ENCODE peak calls at places on chromosome X, in eight cellular contexts. X is right lobe of liver, T is progenitor cell of endocrine pancreas, Y is type B pancreatic cell, Q is AG04450, B is GM06990, K is heart right ventricle, C is heart left ventricle. G is an unnamed sample.

GRCh38 chrX:107678957-107679740 is 50.8 kb downstream of the PRPS1 start:
- DNase-seq in X (no peak), T (no peak), Y (no peak), Q (no peak), B (peak), K (peak), C (peak), G (peak)

GRCh38 chrX:153029875-153030274 is 26.4 kb upstream of the PNMA3 start:
- DNase-seq in X (no peak), T (no peak), Y (no peak), Q (no peak), B (no peak), K (no peak), C (no peak), G (no peak)

GRCh38 chrX:20361890-20362262 is 95.2 kb upstream of the RPS6KA3 start:
- DNase-seq in X (no peak), T (no peak), Y (no peak), Q (no peak), B (no peak), K (no peak), C (no peak), G (no peak)

GRCh38 chrX:153723351-153724251 is 586 bp downstream of the BCAP31 start:
- DNase-seq in X (no peak), T (peak), Y (peak), Q (no peak), B (no peak), K (peak), C (peak), G (peak)

GRCh38 chrX:116009871-116010710 is 160.5 kb upstream of the AGTR2 start:
- DNase-seq in X (peak), T (no peak), Y (no peak), Q (no peak), B (peak), K (peak), C (peak), G (no peak)

GRCh38 chrX:13851996-13852695 is 35.3 kb upstream of the GPM6B start:
- DNase-seq in X (no peak), T (no peak), Y (no peak), Q (no peak), B (peak), K (no peak), C (no peak), G (no peak)

GRCh38 chrX:133440797-133441163 is 25.5 kb upstream of the GPC4 start:
- DNase-seq in X (no peak), T (no peak), Y (no peak), Q (no peak), B (no peak), K (no peak), C (no peak), G (no peak)

GRCh38 chrX:19382500-19383145 is 38.9 kb downstream of the PDHA1 start:
- DNase-seq in X (no peak), T (peak), Y (no peak), Q (no peak), B (peak), K (peak), C (peak), G (peak)

GRCh38 chrX:31227250-31227649 is 155.4 kb upstream of the FTHL17 start:
- DNase-seq in X (no peak), T (no peak), Y (no peak), Q (no peak), B (no peak), K (no peak), C (no peak), G (no peak)

GRCh38 chrX:38817004-38817703 is 15.9 kb downstream of the MID1IP1 start:
- DNase-seq in X (peak), T (no peak), Y (no peak), Q (no peak), B (no peak), K (peak), C (peak), G (no peak)

GRCh38 chrX:40095588-40096394 is 2.0 kb downstream of the BCOR start:
- DNase-seq in X (peak), T (no peak), Y (no peak), Q (no peak), B (no peak), K (no peak), C (peak), G (peak)

GRCh38 chrX:43847352-43847751 is 34.9 kb downstream of the MAOB start:
- DNase-seq in X (no peak), T (no peak), Y (no peak), Q (no peak), B (no peak), K (no peak), C (no peak), G (no peak)

GRCh38 chrX:57964975-57965374 is 54.7 kb upstream of the ZXDA start:
- DNase-seq in X (no peak), T (no peak), Y (no peak), Q (no peak), B (no peak), K (no peak), C (no peak), G (no peak)

GRCh38 chrX:154486396-154487207 is at the start of gene UBL4A:
- DNase-seq in X (no peak), T (peak), Y (peak), Q (no peak), B (peak), K (peak), C (peak), G (peak)

GRCh38 chrX:65034641-65035450 is 58.6 kb upstream of the ZC4H2 start:
- DNase-seq in X (peak), T (peak), Y (peak), Q (no peak), B (peak), K (peak), C (peak), G (peak)

GRCh38 chrX:651922-652775 is 21.6 kb downstream of the SHOX start:
- DNase-seq in X (no peak), T (no peak), Y (no peak), Q (no peak), B (no peak), K (no peak), C (no peak), G (no peak)

GRCh38 chrX:71181558-71181909 is 36.9 kb downstream of the NLGN3 start:
- DNase-seq in X (no peak), T (no peak), Y (no peak), Q (no peak), B (no peak), K (peak), C (peak), G (peak)

GRCh38 chrX:48695524-48695875 is 1.0 kb upstream of the SUV39H1 start:
- DNase-seq in X (no peak), T (no peak), Y (no peak), Q (no peak), B (no peak), K (no peak), C (no peak), G (no peak)

GRCh38 chrX:37986893-37987292 is 19.5 kb upstream of the SYTL5 start:
- DNase-seq in X (no peak), T (no peak), Y (no peak), Q (no peak), B (no peak), K (no peak), C (no peak), G (no peak)

GRCh38 chrX:123962006-123962485 is 540 bp downstream of the STAG2 start:
- DNase-seq in X (no peak), T (no peak), Y (no peak), Q (no peak), B (no peak), K (no peak), C (no peak), G (peak)

GRCh38 chrX:48520455-48520854 is 1.2 kb upstream of the EBP start:
- DNase-seq in X (no peak), T (no peak), Y (no peak), Q (no peak), B (no peak), K (no peak), C (no peak), G (peak)

GRCh38 chrX:150693782-150694574 is 782 bp downstream of the MTMR1 start:
- DNase-seq in X (peak), T (peak), Y (no peak), Q (no peak), B (peak), K (peak), C (peak), G (peak)

GRCh38 chrX:150205011-150205410 is 158.1 kb upstream of the MAMLD1 start:
- DNase-seq in X (no peak), T (no peak), Y (no peak), Q (no peak), B (no peak), K (no peak), C (no peak), G (no peak)

GRCh38 chrX:42399632-42400024 is 378.3 kb downstream of the PPP1R2C start:
- DNase-seq in X (no peak), T (no peak), Y (no peak), Q (no peak), B (no peak), K (no peak), C (no peak), G (no peak)

GRCh38 chrX:147710301-147710700 is 201.4 kb upstream of the FMR1 start:
- DNase-seq in X (no peak), T (no peak), Y (no peak), Q (no peak), B (no peak), K (no peak), C (no peak), G (no peak)

GRCh38 chrX:34560180-34560579 is 96.9 kb downstream of the TMEM47 start:
- DNase-seq in X (no peak), T (no peak), Y (no peak), Q (no peak), B (no peak), K (no peak), C (no peak), G (no peak)

GRCh38 chrX:40383360-40383759 is 197.4 kb upstream of the ATP6AP2 start:
- DNase-seq in X (no peak), T (no peak), Y (no peak), Q (no peak), B (no peak), K (no peak), C (no peak), G (no peak)

GRCh38 chrX:40849906-40850672 is 114.7 kb upstream of the MED14 start:
- DNase-seq in X (no peak), T (no peak), Y (no peak), Q (no peak), B (no peak), K (no peak), C (no peak), G (no peak)

GRCh38 chrX:109927663-109928273 is 75.1 kb upstream of the TMEM164 start:
- DNase-seq in X (no peak), T (no peak), Y (no peak), Q (no peak), B (no peak), K (peak), C (peak), G (no peak)

GRCh38 chrX:109926743-109927662 is 75.9 kb upstream of the TMEM164 start:
- DNase-seq in X (no peak), T (no peak), Y (no peak), Q (no peak), B (no peak), K (peak), C (no peak), G (no peak)

GRCh38 chrX:109931677-109932076 is 71.2 kb upstream of the TMEM164 start:
- DNase-seq in X (no peak), T (no peak), Y (no peak), Q (no peak), B (no peak), K (no peak), C (no peak), G (no peak)

GRCh38 chrX:109926118-109926517 is 76.8 kb upstream of the TMEM164 start:
- DNase-seq in X (no peak), T (no peak), Y (no peak), Q (no peak), B (no peak), K (no peak), C (no peak), G (no peak)

DNA sequence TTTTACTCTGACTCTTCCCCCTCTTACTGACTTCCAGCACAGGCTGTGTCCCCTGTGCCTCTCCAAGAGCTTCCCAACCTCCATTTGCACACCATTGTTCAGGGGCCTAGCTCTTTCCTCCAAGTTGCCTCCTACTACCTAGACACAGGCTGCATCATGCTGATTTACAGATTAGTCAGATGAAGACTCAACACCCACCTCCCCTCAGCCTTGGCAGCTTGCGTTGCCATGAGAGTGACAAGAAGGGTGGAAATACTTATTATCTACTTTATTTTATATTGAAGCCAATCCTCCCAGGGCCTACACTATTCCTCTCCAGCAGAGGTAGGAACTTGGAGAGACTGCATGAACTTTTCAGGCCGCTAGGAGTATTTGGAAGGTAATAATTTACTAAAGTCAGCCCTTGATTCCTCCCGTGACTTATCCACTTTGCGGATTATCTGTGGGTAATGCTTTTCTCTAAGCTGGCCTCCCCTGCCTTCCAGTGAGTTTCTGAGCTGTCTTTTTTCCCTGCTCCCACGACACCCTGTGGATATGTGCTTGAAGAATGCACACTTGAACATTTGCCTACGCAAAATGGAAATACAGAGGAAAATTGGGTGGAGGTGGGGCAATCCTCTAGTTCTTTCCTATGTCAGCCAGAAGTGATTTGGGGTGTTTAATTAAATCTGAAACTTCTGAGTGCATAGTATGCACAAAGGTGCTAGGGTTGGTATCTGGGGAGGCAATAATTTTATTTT is 74.1 kb upstream of the TMEM164 start:
- DNase-seq in X (no peak), T (no peak), Y (no peak), Q (no peak), B (no peak), K (no peak), C (no peak), G (no peak)
- TF ChIP-seq CTCF in X (no peak), T (no peak), Y (no peak), Q (no peak), B (no peak), K (no peak), C (no peak), G (no peak)

DNA sequence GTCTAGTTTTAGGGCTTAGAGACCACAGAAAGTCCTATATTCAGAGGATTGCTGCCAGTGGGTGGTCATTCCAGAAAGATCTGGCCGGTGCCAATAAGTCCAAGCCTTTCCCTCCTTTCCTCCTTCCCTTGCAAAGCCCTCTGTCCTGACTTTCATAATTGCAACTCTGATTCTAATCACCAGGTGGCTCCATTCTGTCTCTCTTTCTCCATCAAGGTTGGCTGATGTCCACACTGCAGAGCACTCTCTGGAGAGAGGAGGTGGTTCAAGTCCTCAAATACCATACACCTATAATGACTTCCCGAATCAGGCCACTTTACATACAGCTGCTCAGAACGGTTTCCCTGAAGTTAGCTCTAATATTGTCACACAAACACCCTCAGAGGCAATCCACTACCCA is 22.4 kb upstream of the ARMCX4 start:
- DNase-seq in X (no peak), T (no peak), Y (no peak), Q (no peak), B (no peak), K (no peak), C (no peak), G (no peak)
- TF ChIP-seq CTCF in X (peak), T (peak), Y (peak), Q (peak), B (peak), K (no peak), C (no peak), G (no peak)

DNA sequence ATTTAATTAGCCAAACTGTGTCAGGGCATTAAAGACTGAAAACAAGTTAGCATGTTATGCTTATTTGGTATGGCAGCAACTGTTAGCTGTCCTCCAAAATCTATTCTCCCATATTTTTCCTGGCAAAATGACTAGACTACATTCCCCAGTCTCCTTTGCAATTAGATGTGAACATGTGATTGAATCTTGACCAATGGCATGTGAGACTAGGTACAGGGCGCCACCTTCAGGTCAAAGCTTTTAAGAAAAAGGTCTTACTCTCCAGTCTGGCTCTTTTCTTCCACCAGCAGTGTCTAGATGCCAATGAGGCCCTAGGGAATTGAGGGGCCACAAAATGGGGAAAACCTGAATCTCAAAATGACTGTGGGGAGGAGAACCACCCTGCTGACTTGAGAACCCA is 408.2 kb downstream of the SMARCA1 start:
- DNase-seq in X (no peak), T (no peak), Y (no peak), Q (no peak), B (no peak), K (no peak), C (no peak), G (peak)
- TF ChIP-seq CTCF in X (peak), T (peak), Y (peak), Q (no peak), B (peak), K (no peak), C (peak), G (no peak)

DNA sequence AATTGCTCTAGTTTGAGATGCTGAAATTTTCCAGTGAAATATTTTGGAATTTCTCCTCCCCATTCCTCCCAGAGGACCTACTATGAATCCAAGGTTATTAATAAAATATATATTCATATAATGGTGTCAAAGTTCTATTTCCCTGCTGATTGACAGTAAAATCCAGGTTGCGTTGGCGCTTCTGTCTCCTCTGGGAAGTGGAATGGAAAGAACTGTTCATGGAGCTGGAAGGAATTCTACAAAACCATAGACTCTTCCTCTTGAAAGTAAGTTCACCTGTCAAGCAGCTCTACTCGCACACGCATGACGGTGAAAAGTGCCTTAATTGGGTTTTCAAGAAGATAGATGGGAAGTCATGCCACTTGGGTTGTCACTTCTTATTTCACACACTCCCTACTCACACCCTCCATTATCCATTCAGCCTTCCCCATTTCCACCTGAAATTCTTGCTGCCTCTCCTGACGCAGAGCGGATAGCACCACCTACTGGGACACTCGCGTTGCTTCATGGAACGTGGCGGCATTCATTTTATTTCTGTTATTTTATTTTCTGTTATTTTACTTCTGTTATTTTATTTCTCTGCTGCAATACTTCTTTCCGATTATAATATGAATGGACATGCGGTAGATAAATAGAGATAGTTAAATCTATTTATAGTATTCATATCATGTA is 351.5 kb downstream of the NLGN4X start:
- DNase-seq in X (no peak), T (peak), Y (no peak), Q (no peak), B (no peak), K (no peak), C (no peak), G (no peak)
- TF ChIP-seq CTCF in X (peak), T (peak), Y (peak), Q (no peak), B (peak), K (peak), C (no peak), G (no peak)

GRCh38 chrX:139851730-139852129 is 81.1 kb downstream of the ATP11C start:
- DNase-seq in X (no peak), T (no peak), Y (no peak), Q (peak), B (no peak), K (no peak), C (no peak), G (no peak)

GRCh38 chrX:139850968-139851367 is 81.9 kb downstream of the ATP11C start:
- DNase-seq in X (no peak), T (no peak), Y (no peak), Q (no peak), B (no peak), K (no peak), C (no peak), G (no peak)
- TF ChIP-seq CTCF in X (no peak), T (no peak), Y (no peak), Q (no peak), B (no peak), K (no peak), C (no peak), G (no peak)

DNA sequence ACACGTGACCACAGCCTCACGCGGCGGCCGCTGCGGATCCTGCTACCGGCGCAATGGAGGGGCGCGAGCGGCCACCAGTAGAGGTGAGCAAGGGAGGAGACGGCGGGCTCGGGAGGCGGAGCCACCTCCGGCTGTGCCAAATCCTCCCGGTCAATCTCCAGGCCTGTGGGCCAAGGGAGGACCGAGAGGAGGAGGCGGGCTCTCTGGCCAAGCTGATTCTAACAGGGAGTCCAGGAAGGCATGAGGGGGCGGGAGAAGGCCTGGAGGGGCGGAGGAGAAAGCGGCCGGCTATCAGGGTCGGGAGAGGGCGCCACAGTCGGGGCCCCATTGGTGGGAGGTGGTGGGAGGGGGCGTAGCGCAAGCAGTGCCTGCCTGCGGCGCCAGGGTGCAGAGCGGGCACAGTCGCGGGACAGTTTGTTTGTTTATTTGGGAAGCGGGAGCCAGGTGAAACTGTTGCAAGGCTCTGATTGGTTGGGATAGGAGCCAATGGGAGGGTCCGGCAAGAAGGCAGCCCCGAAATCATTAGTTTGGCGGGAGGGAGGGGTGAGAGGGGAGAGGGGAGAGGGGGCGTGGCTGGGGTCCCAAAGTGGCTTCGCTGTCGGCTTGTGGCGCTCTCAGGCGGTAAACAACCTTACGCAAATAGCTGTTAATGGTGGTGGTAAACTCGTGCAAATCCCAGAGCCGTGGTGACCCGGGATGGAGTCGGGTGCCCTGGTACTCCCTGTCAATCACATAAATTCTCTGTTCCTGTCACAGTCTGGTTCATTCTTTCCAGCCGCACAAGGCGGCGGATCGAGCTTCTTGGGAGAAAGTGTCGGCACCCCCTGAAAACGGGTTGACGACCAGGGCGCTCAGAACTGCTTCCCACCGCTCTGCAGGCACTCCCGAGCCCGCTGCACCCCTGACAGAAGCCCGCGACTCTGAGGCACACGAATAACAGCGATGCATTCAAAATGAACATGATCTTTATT is at the start of gene IRS4:
- DNase-seq in X (peak), T (peak), Y (peak), Q (no peak), B (no peak), K (no peak), C (no peak), G (no peak)
- TF ChIP-seq CTCF in X (no peak), T (peak), Y (peak), Q (no peak), B (no peak), K (no peak), C (no peak), G (no peak)